ENCODE peak calls at places on chromosomes 7 and 10, in ten cellular contexts. D is adrenal gland; Z is stimulated activated CD4-positive, alpha-beta T cell treated with anti-CD3 and anti-CD28 coated beads, Interleukin-12 subunit alpha, Interleukin-12 subunit beta, amount 100 ng/mL, for 48 hours; R is cortex of kidney; S is CD8-positive, alpha-beta T cell; Y is activated T-cell treated with anti-CD3 and anti-CD28 coated beads for 1 hour; B is ELR; I is effector CD4-positive, alpha-beta T cell; X is heart right ventricle; J is Kasumi-1. M is an unnamed sample.

GRCh38 chr10:117334075-117334474 is 41.2 kb downstream of the PDZD8 start:
- DNase-seq in R (no peak), X (no peak), J (no peak), I (no peak), S (no peak), D (no peak), Y (no peak), Z (no peak), B (no peak), M (no peak)

GRCh38 chr10:100827819-100828743 is 82.7 kb downstream of the PAX2 start:
- DNase-seq in R (no peak), Z (no peak), S (peak), I (no peak), Y (no peak), J (peak), B (peak), D (peak), X (no peak), M (no peak)

GRCh38 chr10:36057731-36058130 is 415.6 kb upstream of the FZD8 start:
- DNase-seq in Y (no peak), D (no peak), R (no peak), I (no peak), Z (no peak), X (no peak), B (no peak), S (no peak), J (no peak), M (no peak)

GRCh38 chr7:46775776-46776175 is 806.1 kb downstream of the TNS3 start:
- DNase-seq in B (no peak), X (no peak), D (no peak), S (no peak), J (no peak), Z (no peak), Y (no peak), I (no peak), R (no peak), M (no peak)

GRCh38 chr7:45078199-45078681 is 10.5 kb downstream of the NACAD start:
- DNase-seq in J (no peak), D (no peak), R (no peak), Y (no peak), Z (no peak), S (no peak), B (no peak), X (no peak), I (no peak), M (no peak)

GRCh38 chr7:19404912-19405329 is 259.7 kb upstream of the FERD3L start:
- DNase-seq in B (peak), J (no peak), S (no peak), I (no peak), Z (no peak), X (no peak), R (no peak), Y (no peak), D (peak), M (no peak)

GRCh38 chr10:43606323-43607198 is at the start of gene ZNF485:
- DNase-seq in Z (peak), B (peak), R (no peak), I (peak), X (peak), D (peak), Y (peak), S (peak), J (peak), M (peak)

GRCh38 chr7:107080533-107080932 is 36.0 kb downstream of the PRKAR2B start:
- DNase-seq in S (no peak), R (no peak), J (no peak), Z (no peak), X (no peak), I (no peak), Y (no peak), D (no peak), B (no peak), M (no peak)

GRCh38 chr10:29304259-29305030 is 15.6 kb downstream of the LYZL1 start:
- DNase-seq in B (peak), R (no peak), D (peak), Z (peak), S (no peak), X (peak), J (peak), Y (no peak), I (no peak), M (no peak)